ENCODE peak calls at places on chromosome 9, in ten cellular contexts. Y, C, I, E, Z, M, F, S, Q and V are unnamed samples.

GRCh38 chr9:129879991-129880653 is 44.9 kb downstream of the USP20 start:
- DNase-seq in Z (no peak), E (no peak), S (no peak), M (peak; percentile 75), Y (no peak), Q (no peak), F (no peak), C (no peak), I (no peak), V (no peak)

GRCh38 chr9:117232991-117233390 is 181.9 kb downstream of the ASTN2 start:
- DNase-seq in Q (no peak), S (no peak), F (no peak), M (no peak), Y (no peak), C (no peak), I (no peak), Z (no peak), E (no peak), V (no peak)

GRCh38 chr9:91036356-91036755 is 234.7 kb downstream of the SYK start:
- DNase-seq in Y (no peak), F (no peak), Z (no peak), I (no peak), M (no peak), Q (peak; percentile 12), E (no peak), S (no peak), C (no peak), V (no peak)

GRCh38 chr9:98329281-98329680 is 73.8 kb upstream of the TBC1D2 start:
- DNase-seq in F (no peak), M (no peak), C (no peak), S (no peak), Q (no peak), I (no peak), E (no peak), Y (no peak), Z (no peak), V (no peak)

GRCh38 chr9:80555782-80556325 is 984.1 kb downstream of the TLE4 start:
- DNase-seq in Z (no peak), M (no peak), C (no peak), Y (no peak), I (no peak), Q (no peak), S (no peak), F (no peak), E (no peak), V (no peak)

GRCh38 chr9:99011161-99011709 is 67.5 kb downstream of the COL15A1 start:
- DNase-seq in E (no peak), M (no peak), S (no peak), F (no peak), Z (no peak), I (peak; percentile 88), Q (no peak), Y (peak; percentile 37), C (no peak), V (no peak)

GRCh38 chr9:98923724-98924123 is 20.0 kb upstream of the COL15A1 start:
- DNase-seq in F (no peak), Q (no peak), M (no peak), E (no peak), Y (no peak), S (no peak), Z (no peak), C (no peak), I (no peak), V (no peak)

GRCh38 chr9:95874989-95875304 is 544 bp upstream of the ERCC6L2 start:
- DNase-seq in E (peak; percentile 26), I (peak; percentile 18), Y (peak; percentile 74), Z (peak; percentile 67), C (peak; percentile 33), F (peak; percentile 60), Q (peak; percentile 30), S (peak; percentile 79), M (peak; percentile 87), V (peak; percentile 54)

GRCh38 chr9:136052991-136053756 is 41.9 kb downstream of the NACC2 start:
- DNase-seq in S (no peak), C (no peak), Z (no peak), M (no peak), Y (no peak), Q (no peak), E (no peak), F (no peak), I (peak; percentile 45), V (no peak)

GRCh38 chr9:136050266-136050705 is 44.8 kb downstream of the NACC2 start:
- DNase-seq in F (no peak), E (no peak), Y (no peak), S (no peak), I (peak; percentile 44), M (no peak), Z (no peak), Q (no peak), C (no peak), V (no peak)

GRCh38 chr9:136052433-136052880 is 42.6 kb downstream of the NACC2 start:
- DNase-seq in Q (no peak), Z (no peak), I (peak; percentile 62), F (peak; percentile 39), S (no peak), M (peak; percentile 82), E (no peak), Y (no peak), C (no peak), V (peak; percentile 46)

GRCh38 chr9:136050706-136051567 is 44.2 kb downstream of the NACC2 start:
- DNase-seq in S (no peak), Z (no peak), E (no peak), C (no peak), I (peak; percentile 50), F (no peak), Y (no peak), M (no peak), Q (no peak), V (no peak)

DNA sequence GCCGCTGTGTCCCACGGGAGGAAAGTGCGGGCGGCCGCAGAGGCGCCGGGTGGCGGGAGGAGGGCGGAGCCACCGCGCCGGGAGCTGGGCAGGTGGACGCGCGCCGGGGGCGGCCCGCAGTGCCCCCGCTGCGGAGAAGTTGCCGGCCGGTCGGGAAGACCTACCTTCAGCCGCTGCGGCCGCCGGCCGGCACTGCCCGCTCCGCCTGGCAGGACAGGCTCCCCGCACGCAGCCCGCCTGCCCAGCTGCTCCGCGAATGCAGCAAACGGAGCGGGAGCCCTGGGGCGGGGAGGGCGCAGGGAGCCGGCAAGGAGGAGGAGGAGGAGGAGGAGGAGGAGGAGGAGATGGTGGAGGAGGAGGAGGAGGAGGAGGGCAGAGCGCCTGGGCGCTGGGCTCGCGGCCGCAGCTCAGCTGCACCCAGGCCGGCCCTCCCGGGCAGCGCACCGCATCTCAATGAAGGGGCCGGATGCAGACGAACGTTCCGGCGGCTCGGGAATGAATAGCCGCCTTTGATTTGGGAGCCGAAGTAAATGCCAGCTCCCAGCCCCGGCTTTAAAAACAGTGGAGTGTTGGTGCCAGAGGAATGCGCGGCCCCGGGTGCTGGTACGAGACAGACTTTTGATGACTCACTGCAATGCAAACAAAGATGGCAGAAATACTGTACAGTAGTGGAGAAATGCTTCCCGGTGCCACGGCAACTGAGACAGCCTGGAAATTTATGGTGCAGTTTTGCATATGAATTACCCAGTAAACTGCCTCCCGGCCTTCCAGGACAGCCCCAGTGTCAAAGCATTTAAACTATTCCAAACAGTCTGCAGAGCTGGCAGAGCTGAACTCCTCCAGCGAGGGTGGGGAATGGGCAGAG is 43.3 kb downstream of the NACC2 start:
- DNase-seq in Y (no peak), Q (no peak), F (peak; percentile 88), S (peak; percentile 76), C (peak; percentile 90), Z (peak; percentile 84), I (peak; percentile 91), M (peak; percentile 92), E (peak; percentile 51), V (peak; percentile 84)
- H3K4me1 ChIP-seq in Y (peaks cover 37% of the 10 kb centered on the region), Q (no peaks in the 10 kb centered on the region), F (peaks cover 30% of the 10 kb centered on the region), S (peaks cover 63% of the 10 kb centered on the region), C (peaks cover 13% of the 10 kb centered on the region), Z (peaks cover 37% of the 10 kb centered on the region), I (peaks cover 22% of the 10 kb centered on the region), M (peaks cover 2% of the 10 kb centered on the region), E (peaks cover 98% of the 10 kb centered on the region), V (peaks cover 49% of the 10 kb centered on the region)

GRCh38 chr9:136762221-136762691 is 2.1 kb downstream of the LCN15 start:
- DNase-seq in Y (no peak), F (no peak), Z (no peak), E (no peak), I (no peak), M (peak; percentile 37), S (peak; percentile 38), C (no peak), Q (no peak), V (no peak)

GRCh38 chr9:136759001-136759400 is 958 bp upstream of the LCN8 start:
- DNase-seq in M (peak; percentile 42), Q (no peak), I (no peak), Y (no peak), E (no peak), S (peak; percentile 30), Z (no peak), C (no peak), F (no peak), V (no peak)

GRCh38 chr9:136761545-136761981 is 2.8 kb downstream of the LCN15 start:
- DNase-seq in S (peak; percentile 34), F (no peak), Y (no peak), E (no peak), Q (no peak), C (no peak), I (no peak), M (peak; percentile 26), Z (no peak), V (no peak)

GRCh38 chr9:136759436-136760325 is 1.6 kb upstream of the LCN8 start:
- DNase-seq in E (no peak), F (no peak), C (no peak), I (no peak), M (peak; percentile 61), Z (no peak), Q (no peak), S (peak; percentile 41), Y (no peak), V (no peak)

GRCh38 chr9:136760424-136760823 is 2.4 kb upstream of the LCN8 start:
- DNase-seq in Y (no peak), M (peak; percentile 77), E (no peak), F (no peak), I (no peak), C (no peak), Q (no peak), S (peak; percentile 41), Z (no peak), V (no peak)
- H3K4me3 ChIP-seq in Y (no peak overlapping the region), M (no peak overlapping the region), E (no peak overlapping the region), F (no peak overlapping the region), I (no peak overlapping the region), C (no peak overlapping the region), Q (no peak overlapping the region), S (no peak overlapping the region), Z (no peak overlapping the region), V (no peak overlapping the region)

DNA sequence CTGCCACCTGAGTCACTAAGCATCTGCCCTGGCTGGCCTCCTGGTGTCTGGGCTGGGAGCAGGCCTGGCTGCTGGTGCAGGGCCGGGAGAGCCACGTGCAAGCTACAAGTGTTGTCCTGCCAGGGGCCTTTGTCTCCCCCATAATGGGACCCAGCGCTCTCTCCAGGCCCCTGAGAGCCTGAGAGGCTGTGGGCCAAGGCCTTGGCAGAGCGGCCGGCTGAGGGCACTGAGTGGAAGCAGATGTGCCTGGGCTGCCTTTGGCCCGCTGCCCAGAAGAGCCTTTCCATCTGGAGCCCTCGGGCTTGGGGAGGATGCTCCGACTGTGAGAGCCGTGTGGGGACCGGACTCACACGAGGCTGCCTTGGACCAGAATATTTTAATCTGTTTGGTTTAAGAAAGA is 185.5 kb downstream of the RGS3 start:
- DNase-seq in C (no peak), Z (peak; percentile 34), I (no peak), Y (no peak), F (no peak), S (peak; percentile 48), Q (no peak), E (no peak), M (no peak), V (no peak)
- H3K4me1 ChIP-seq in C (no peaks in the 10 kb centered on the region), Z (no peaks in the 10 kb centered on the region), I (peaks cover 11% of the 10 kb centered on the region), Y (no peaks in the 10 kb centered on the region), F (no peaks in the 10 kb centered on the region), S (peaks cover under 1% of the 10 kb centered on the region), Q (no peaks in the 10 kb centered on the region), E (peaks cover 6% of the 10 kb centered on the region), M (no peaks in the 10 kb centered on the region), V (no peaks in the 10 kb centered on the region)

GRCh38 chr9:706073-706472 is 135.4 kb upstream of the DMRT1 start:
- DNase-seq in M (no peak), Q (peak; percentile 8), Y (peak; percentile 2), S (no peak), F (no peak), I (no peak), Z (no peak), E (no peak), C (no peak), V (no peak)
- H3K4me3 ChIP-seq in M (no peak overlapping the region), Q (peak overlapping the region; percentile 59), Y (peak overlapping the region; percentile 84), S (peak overlapping the region; percentile 61), F (peak overlapping the region; percentile 36), I (no peak overlapping the region), Z (peak overlapping the region; percentile 31), E (peak overlapping the region; percentile 57), C (no peak overlapping the region), V (no peak overlapping the region)